ENCODE peak calls at places on chromosome 2, in six cellular contexts. C is GM10248; J is GM03348; D is stimulated activated CD4-positive, alpha-beta T cell treated with anti-CD3 and anti-CD28 coated beads, Interleukin-2, amount 100 ng/mL, for 24 hours; V is T follicular helper cell; P is stimulated activated CD8-positive, alpha-beta memory T cell treated with anti-CD3 and anti-CD28 coated beads, Interleukin-7, amount 100 ng/mL, for 1 hour. F is an unnamed sample.

GRCh38 chr2:65922030-65922429 is 489.6 kb upstream of the SPRED2 start:
- DNase-seq in C (no peak), J (no peak), D (no peak), V (no peak), P (no peak), F (no peak)

GRCh38 chr2:4862031-4862430 is 830.2 kb upstream of the SOX11 start:
- DNase-seq in C (no peak), J (no peak), D (no peak), V (no peak), P (no peak), F (no peak)

GRCh38 chr2:191231995-191232394 is 13.2 kb upstream of the MYO1B start:
- DNase-seq in C (no peak), J (peak), D (no peak), V (no peak), P (no peak), F (no peak)

GRCh38 chr2:237097911-237098702 is 12.4 kb downstream of the COPS8 start:
- DNase-seq in C (no peak), J (peak), D (no peak), V (no peak), P (no peak), F (no peak)

GRCh38 chr2:142131016-142131714 is at the start of gene LRP1B:
- DNase-seq in C (peak), J (peak), D (no peak), V (no peak), P (no peak), F (no peak)

GRCh38 chr2:196702641-196703040 is 63.1 kb downstream of the CCDC150 start:
- DNase-seq in C (no peak), J (no peak), D (no peak), V (no peak), P (no peak), F (no peak)

GRCh38 chr2:33134764-33135560 is 188.2 kb downstream of the LTBP1 start:
- DNase-seq in C (no peak), J (peak), D (no peak), V (no peak), P (no peak), F (no peak)

GRCh38 chr2:83081835-83082522 is 1377.1 kb downstream of the SUCLG1 start:
- DNase-seq in C (no peak), J (peak), D (no peak), V (no peak), P (no peak), F (no peak)

GRCh38 chr2:235320341-235320740 is 173.5 kb upstream of the AGAP1 start:
- DNase-seq in C (no peak), J (no peak), D (no peak), V (no peak), P (no peak), F (no peak)

GRCh38 chr2:46002507-46002883 is 294.7 kb upstream of the EPAS1 start:
- DNase-seq in C (no peak), J (peak), D (no peak), V (no peak), P (no peak), F (no peak)

GRCh38 chr2:237378650-237379049 is 35.3 kb downstream of the COL6A3 start:
- DNase-seq in C (no peak), J (no peak), D (no peak), V (no peak), P (no peak), F (no peak)

GRCh38 chr2:17958486-17959092 is 80.1 kb downstream of the KCNS3 start:
- DNase-seq in C (no peak), J (peak), D (no peak), V (no peak), P (no peak), F (no peak)

GRCh38 chr2:172226244-172227061 is 123.8 kb upstream of the DLX2 start:
- DNase-seq in C (no peak), J (no peak), D (peak), V (no peak), P (no peak), F (no peak)

GRCh38 chr2:57330447-57330846 is 716.2 kb upstream of the VRK2 start:
- DNase-seq in C (no peak), J (no peak), D (no peak), V (no peak), P (no peak), F (no peak)

GRCh38 chr2:134359367-134360081 is 105.7 kb downstream of the MGAT5 start:
- DNase-seq in C (no peak), J (no peak), D (no peak), V (no peak), P (no peak), F (no peak)

GRCh38 chr2:126731353-126731752 is 75.4 kb downstream of the GYPC start:
- DNase-seq in C (no peak), J (no peak), D (no peak), V (no peak), P (no peak), F (no peak)

GRCh38 chr2:152387046-152387445 is 52.1 kb downstream of the FMNL2 start:
- DNase-seq in C (no peak), J (no peak), D (no peak), V (no peak), P (no peak), F (no peak)

GRCh38 chr2:241363316-241363879 is 7.3 kb downstream of the FARP2 start:
- DNase-seq in C (no peak), J (no peak), D (no peak), V (no peak), P (no peak), F (no peak)

GRCh38 chr2:220779918-220780317 is 792.2 kb downstream of the EPHA4 start:
- DNase-seq in C (no peak), J (peak), D (no peak), V (no peak), P (no peak), F (no peak)

GRCh38 chr2:113116100-113116958 is 11.1 kb upstream of the IL1RN start:
- DNase-seq in C (peak), J (no peak), D (peak), V (no peak), P (no peak), F (peak)

GRCh38 chr2:45839388-45840251 is 188.1 kb downstream of the PRKCE start:
- DNase-seq in C (no peak), J (peak), D (no peak), V (no peak), P (no peak), F (no peak)

GRCh38 chr2:19746611-19747309 is 155.0 kb downstream of the TTC32 start:
- DNase-seq in C (peak), J (peak), D (peak), V (no peak), P (no peak), F (no peak)

GRCh38 chr2:72138921-72139381 is 8.7 kb downstream of the CYP26B1 start:
- DNase-seq in C (no peak), J (no peak), D (no peak), V (no peak), P (no peak), F (no peak)

GRCh38 chr2:8841962-8842361 is 4.5 kb upstream of the KIDINS220 start:
- DNase-seq in C (no peak), J (no peak), D (no peak), V (no peak), P (no peak), F (no peak)

GRCh38 chr2:236798491-236798890 is 228.9 kb downstream of the ACKR3 start:
- DNase-seq in C (no peak), J (no peak), D (no peak), V (no peak), P (no peak), F (no peak)

GRCh38 chr2:68774569-68775271 is 40.1 kb downstream of the ARHGAP25 start:
- DNase-seq in C (peak), J (no peak), D (peak), V (peak), P (no peak), F (peak)

GRCh38 chr2:12428786-12429185 is 287.9 kb upstream of the TRIB2 start:
- DNase-seq in C (no peak), J (no peak), D (no peak), V (no peak), P (no peak), F (no peak)

GRCh38 chr2:153101187-153101586 is 377.4 kb downstream of the RPRM start:
- DNase-seq in C (no peak), J (no peak), D (no peak), V (no peak), P (no peak), F (no peak)

GRCh38 chr2:21694536-21694935 is 570.8 kb downstream of the TDRD15 start:
- DNase-seq in C (no peak), J (no peak), D (no peak), V (no peak), P (no peak), F (no peak)

GRCh38 chr2:197915548-197916265 is 111.3 kb downstream of the PLCL1 start:
- DNase-seq in C (no peak), J (peak), D (no peak), V (no peak), P (no peak), F (no peak)

GRCh38 chr2:200786826-200787225 is 24.9 kb upstream of the BZW1 start:
- DNase-seq in C (no peak), J (peak), D (no peak), V (no peak), P (no peak), F (no peak)

GRCh38 chr2:176132397-176133086 is 3.0 kb downstream of the HOXD8 start:
- DNase-seq in C (no peak), J (peak), D (no peak), V (no peak), P (no peak), F (no peak)

GRCh38 chr2:177783835-177784448 is 288.6 kb downstream of the PDE11A start:
- DNase-seq in C (no peak), J (peak), D (no peak), V (no peak), P (no peak), F (no peak)

GRCh38 chr2:203951366-203951902 is 14.9 kb downstream of the ICOS start:
- DNase-seq in C (no peak), J (no peak), D (peak), V (peak), P (no peak), F (peak)

GRCh38 chr2:25483584-25484266 is 142.0 kb upstream of the DNMT3A start:
- DNase-seq in C (no peak), J (no peak), D (no peak), V (no peak), P (no peak), F (peak)

GRCh38 chr2:150341982-150342680 is 145.3 kb downstream of the RND3 start:
- DNase-seq in C (no peak), J (no peak), D (no peak), V (no peak), P (no peak), F (no peak)

GRCh38 chr2:106030287-106031268 is 163.5 kb downstream of the UXS1 start:
- DNase-seq in C (peak), J (peak), D (peak), V (no peak), P (no peak), F (no peak)

GRCh38 chr2:74966893-74967292 is 8.4 kb downstream of the POLE4 start:
- DNase-seq in C (no peak), J (no peak), D (no peak), V (no peak), P (no peak), F (no peak)

GRCh38 chr2:423479-423878 is 135.6 kb upstream of the ALKAL2 start:
- DNase-seq in C (no peak), J (no peak), D (no peak), V (no peak), P (no peak), F (no peak)